ENCODE peak calls at places on chromosomes 12 and 14, in six cellular contexts. X is stomach, F is esophagus squamous epithelium, L is ovary, H is transverse colon, Q is K562. W is an unnamed sample.

GRCh38 chr12:94498073-94498472 is 38.4 kb upstream of the CEP83 start:
- DNase-seq in X (no peak), F (no peak), L (no peak), H (no peak), Q (no peak), W (no peak)

GRCh38 chr14:82094819-82095218 is 561.2 kb upstream of the SEL1L start:
- DNase-seq in X (no peak), F (no peak), L (no peak), H (no peak), Q (no peak), W (no peak)

GRCh38 chr14:102209224-102209966 is 69.7 kb downstream of the WDR20 start:
- DNase-seq in X (no peak), F (no peak), L (no peak), H (no peak), Q (no peak), W (no peak)

GRCh38 chr14:72894623-72895378 is 900 bp upstream of the DPF3 start:
- DNase-seq in X (no peak), F (no peak), L (no peak), H (peak), Q (peak), W (no peak)

GRCh38 chr12:49515266-49515665 is 23.6 kb upstream of the KCNH3 start:
- DNase-seq in X (no peak), F (no peak), L (no peak), H (no peak), Q (no peak), W (no peak)

GRCh38 chr14:54532111-54533012 is 22.7 kb downstream of the CGRRF1 start:
- DNase-seq in X (no peak), F (no peak), L (no peak), H (no peak), Q (no peak), W (no peak)

GRCh38 chr12:115761784-115762183 is 515.7 kb downstream of the MED13L start:
- DNase-seq in X (no peak), F (no peak), L (no peak), H (no peak), Q (no peak), W (no peak)

GRCh38 chr14:65594153-65594881 is 181.8 kb downstream of the FUT8 start:
- DNase-seq in X (peak), F (no peak), L (no peak), H (peak), Q (no peak), W (peak)

GRCh38 chr12:9751204-9752144 is 9.2 kb downstream of the CD69 start:
- DNase-seq in X (no peak), F (no peak), L (no peak), H (no peak), Q (peak), W (no peak)

GRCh38 chr12:5022465-5023061 is 21.1 kb upstream of the KCNA5 start:
- DNase-seq in X (peak), F (no peak), L (no peak), H (peak), Q (peak), W (peak)

GRCh38 chr14:21382886-21383847 is 652 bp downstream of the SUPT16H start:
- DNase-seq in X (peak), F (peak), L (peak), H (peak), Q (peak), W (peak)

GRCh38 chr14:100621806-100622205 is 34.6 kb upstream of the BEGAIN start:
- DNase-seq in X (no peak), F (no peak), L (no peak), H (peak), Q (peak), W (no peak)

GRCh38 chr14:29603721-29604120 is 323.9 kb downstream of the PRKD1 start:
- DNase-seq in X (no peak), F (no peak), L (no peak), H (no peak), Q (no peak), W (no peak)

GRCh38 chr12:54421175-54421872 is 2.3 kb upstream of the ITGA5 start:
- DNase-seq in X (no peak), F (no peak), L (no peak), H (peak), Q (no peak), W (no peak)

GRCh38 chr14:59869381-59870255 is 958 bp downstream of the RTN1 start:
- DNase-seq in X (no peak), F (no peak), L (no peak), H (no peak), Q (no peak), W (no peak)

GRCh38 chr12:69569236-69569635 is 16.0 kb upstream of the CCT2 start:
- DNase-seq in X (no peak), F (no peak), L (no peak), H (no peak), Q (no peak), W (no peak)

GRCh38 chr12:110279976-110280783 is 867 bp upstream of the ATP2A2 start:
- DNase-seq in X (peak), F (no peak), L (no peak), H (peak), Q (peak), W (peak)

GRCh38 chr14:99595034-99595433 is 9.0 kb downstream of the CCDC85C start:
- DNase-seq in X (no peak), F (no peak), L (no peak), H (no peak), Q (no peak), W (no peak)

GRCh38 chr12:132604108-132605054 is 6.0 kb downstream of the LRCOL1 start:
- DNase-seq in X (no peak), F (no peak), L (no peak), H (no peak), Q (no peak), W (no peak)

GRCh38 chr14:34710744-34711143 is 3.6 kb downstream of the CFL2 start:
- DNase-seq in X (no peak), F (no peak), L (no peak), H (no peak), Q (no peak), W (no peak)

GRCh38 chr14:93957751-93958566 is 18.4 kb downstream of the ASB2 start:
- DNase-seq in X (no peak), F (no peak), L (no peak), H (no peak), Q (no peak), W (no peak)

GRCh38 chr12:112191840-112192321 is 66.5 kb downstream of the TRAFD1 start:
- DNase-seq in X (no peak), F (no peak), L (no peak), H (no peak), Q (no peak), W (peak)

GRCh38 chr12:6362383-6362782 is 13.0 kb downstream of the SCNN1A start:
- DNase-seq in X (no peak), F (no peak), L (no peak), H (no peak), Q (no peak), W (no peak)

GRCh38 chr14:31596691-31597090 is 35.5 kb downstream of the NUBPL start:
- DNase-seq in X (no peak), F (no peak), L (no peak), H (no peak), Q (no peak), W (no peak)

GRCh38 chr12:57429473-57430116 is 1.2 kb downstream of the R3HDM2 start:
- DNase-seq in X (no peak), F (no peak), L (no peak), H (no peak), Q (no peak), W (no peak)

DNA sequence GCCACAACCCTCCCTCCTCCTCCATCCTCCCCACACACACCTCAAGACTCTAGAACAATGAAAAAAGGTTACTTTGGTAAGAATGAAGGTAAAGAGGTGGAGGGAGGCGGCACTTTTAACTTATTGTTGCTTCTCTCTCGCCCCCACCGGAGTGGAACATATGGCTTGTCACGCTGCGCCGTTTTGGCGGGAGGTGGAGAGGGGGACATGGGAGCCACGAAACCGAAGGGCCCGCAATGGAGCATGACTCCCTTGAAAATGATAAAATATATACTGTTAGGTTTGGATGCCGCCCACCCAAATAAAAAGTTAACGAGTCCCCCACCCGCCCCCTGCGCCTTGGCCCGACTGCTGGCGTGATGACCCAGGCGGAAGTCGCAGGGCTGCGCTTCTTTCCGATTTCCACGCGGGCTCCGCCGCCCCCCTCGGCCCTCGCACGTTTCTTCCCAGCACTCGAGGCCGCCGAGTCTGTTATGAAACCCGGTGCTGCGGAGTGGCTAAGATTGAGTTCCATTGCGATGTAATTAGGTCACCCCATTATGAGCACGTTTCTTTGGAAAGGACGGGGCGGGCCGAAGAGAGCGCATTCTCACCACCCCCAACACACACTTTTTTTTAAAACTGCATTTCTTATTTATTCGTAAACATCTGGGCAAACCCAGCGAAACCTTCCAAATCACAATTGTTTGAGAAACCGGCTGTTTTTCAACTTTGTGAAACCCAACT is 1.4 kb upstream of the ZFP36L1 start:
- DNase-seq in X (peak), F (peak), L (peak), H (peak), Q (no peak), W (peak)
- TF ChIP-seq POLR2A in X (peak), F (peak), L (peak), H (peak), Q (peak), W (peak)

GRCh38 chr12:19185262-19185929 is 55.9 kb downstream of the PLEKHA5 start:
- DNase-seq in X (no peak), F (no peak), L (no peak), H (no peak), Q (no peak), W (no peak)
- H3K27ac ChIP-seq in X (no peak), F (no peak), L (no peak), H (no peak), Q (no peak), W (no peak)

DNA sequence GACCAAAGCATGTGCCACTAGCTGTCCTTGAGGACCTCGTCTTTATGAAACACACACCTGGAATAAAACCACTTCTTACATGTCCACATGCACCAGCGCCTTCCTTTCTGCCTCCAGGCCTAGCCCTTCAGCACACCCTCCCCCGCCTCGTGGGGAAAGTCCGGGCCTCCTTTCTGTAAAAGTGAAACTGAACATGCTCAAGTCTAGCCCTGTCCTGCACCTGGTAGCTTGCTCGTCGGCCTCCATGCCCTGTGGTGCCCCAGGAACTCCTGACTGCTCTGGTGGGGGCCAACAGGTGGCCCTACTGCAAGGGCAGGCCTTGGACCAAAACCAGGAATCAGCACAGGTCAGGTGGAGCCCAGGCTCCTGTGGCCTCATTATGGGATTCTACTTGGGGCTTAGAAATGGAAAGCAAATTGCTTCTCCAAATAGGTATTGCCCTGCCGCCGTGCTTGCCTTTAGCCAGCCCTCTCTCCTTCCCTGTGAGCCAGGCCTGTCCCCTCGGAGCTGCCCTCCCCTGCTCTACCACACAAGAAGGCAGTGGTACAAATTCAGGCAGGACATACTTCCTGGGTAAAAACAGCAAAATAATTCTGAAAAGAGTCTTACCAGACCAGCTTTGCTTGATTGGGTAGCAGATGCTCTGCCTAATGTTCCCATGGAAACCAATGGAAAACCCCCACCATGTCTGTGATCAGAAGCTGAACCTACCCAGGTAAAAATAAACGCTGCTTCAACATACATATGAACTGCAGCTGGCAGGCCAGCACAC is 43.5 kb downstream of the ERH start:
- DNase-seq in X (peak), F (no peak), L (no peak), H (peak), Q (no peak), W (peak)
- TF ChIP-seq POLR2A in X (no peak), F (no peak), L (no peak), H (no peak), Q (no peak), W (no peak)

DNA sequence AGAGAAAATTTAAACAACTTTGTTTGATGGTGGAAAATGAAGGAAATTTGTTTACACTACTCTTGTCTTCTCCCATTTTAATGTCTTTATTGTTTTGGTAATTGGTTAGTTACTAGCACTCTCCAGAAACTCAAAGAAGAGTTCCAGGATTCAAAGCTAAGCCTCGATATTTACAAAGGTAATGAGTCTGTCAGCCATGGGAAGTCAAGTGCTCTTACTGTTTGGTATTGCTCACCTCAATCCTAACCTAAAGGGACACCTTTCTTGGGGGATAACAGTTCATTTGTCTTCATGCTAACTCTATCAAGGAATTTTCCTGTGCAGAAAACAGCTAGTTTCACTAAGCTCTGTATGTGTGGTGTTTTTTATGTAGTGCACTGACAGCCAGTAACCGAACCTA is 222.9 kb upstream of the LMO3 start:
- DNase-seq in X (no peak), F (no peak), L (no peak), H (no peak), Q (no peak), W (no peak)
- H3K27ac ChIP-seq in X (no peak), F (no peak), L (no peak), H (no peak), Q (no peak), W (no peak)

DNA sequence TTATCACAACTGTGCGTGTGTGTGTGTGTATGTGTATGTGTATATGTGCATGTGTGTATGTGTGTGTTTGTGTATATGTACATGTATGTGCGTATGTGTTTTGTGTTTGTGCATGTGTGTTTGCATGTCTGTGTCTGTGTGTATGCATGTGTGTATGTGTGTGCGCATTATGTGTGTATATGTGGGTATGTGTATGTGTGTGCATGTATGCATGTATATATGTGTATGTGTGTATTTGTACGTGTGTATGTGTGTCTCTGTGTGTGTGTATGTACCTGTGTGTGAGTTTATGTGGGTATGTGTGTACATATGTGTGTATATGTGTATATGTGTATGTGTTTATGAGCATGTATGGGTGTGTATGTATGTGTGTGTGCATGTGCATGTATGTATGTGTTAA is 37.6 kb upstream of the PIWIL1 start:
- DNase-seq in X (no peak), F (no peak), L (no peak), H (no peak), Q (no peak), W (no peak)
- TF ChIP-seq POLR2A in X (no peak), F (no peak), L (no peak), H (no peak), Q (no peak), W (no peak)

W was measured in prostate gland.